ENCODE peak calls at places on chromosome 10, in ten cellular contexts. W is colonic mucosa, E is endothelial cell, C is mucosa of descending colon, I is pancreas, N is coronary artery, P is AG10803, Z is adrenal gland, A is AG04450, J is tibial nerve. O is an unnamed sample.
A peak's percentile ranks its signal among the peaks of the same experiment; 100 is the strongest.

GRCh38 chr10:29344073-29344820 is 55.4 kb downstream of the LYZL1 start:
- DNase-seq in W (no peak), E (no peak), C (no peak), I (no peak), N (no peak), P (peak; percentile 13), Z (no peak), A (no peak), J (peak; percentile 48), O (no peak)

GRCh38 chr10:102120987-102121738 is 995 bp upstream of the LDB1 start:
- DNase-seq in W (peak; percentile 70), E (peak; percentile 49), C (peak; percentile 68), I (no peak), N (no peak), P (peak; percentile 84), Z (peak; percentile 66), A (peak; percentile 84), J (peak; percentile 47), O (peak; percentile 82)

GRCh38 chr10:88064608-88065383 is 201.4 kb downstream of the PTEN start:
- DNase-seq in W (peak; percentile 54), E (no peak), C (no peak), I (no peak), N (no peak), P (peak; percentile 93), Z (peak; percentile 84), A (peak; percentile 53), J (peak; percentile 97), O (no peak)

GRCh38 chr10:29957887-29958330 is 101.5 kb downstream of the JCAD start:
- DNase-seq in W (no peak), E (no peak), C (no peak), I (peak; percentile 81), N (peak; percentile 96), P (peak; percentile 64), Z (peak; percentile 81), A (no peak), J (peak; percentile 15), O (peak; percentile 26)

GRCh38 chr10:1594372-1595241 is 142.7 kb downstream of the ADARB2 start:
- DNase-seq in W (no peak), E (no peak), C (peak; percentile 33), I (peak; percentile 26), N (no peak), P (no peak), Z (no peak), A (no peak), J (no peak), O (no peak)

GRCh38 chr10:96789571-96790108 is 42.5 kb upstream of the LCOR start:
- DNase-seq in W (no peak), E (no peak), C (no peak), I (no peak), N (no peak), P (no peak), Z (no peak), A (no peak), J (no peak), O (no peak)

GRCh38 chr10:120945801-120946302 is 94.7 kb downstream of the WDR11 start:
- DNase-seq in W (no peak), E (no peak), C (no peak), I (no peak), N (no peak), P (peak; percentile 20), Z (peak; percentile 46), A (no peak), J (no peak), O (peak; percentile 92)

GRCh38 chr10:123747426-123747825 is 81.3 kb downstream of the GPR26 start:
- DNase-seq in W (no peak), E (no peak), C (no peak), I (no peak), N (no peak), P (no peak), Z (no peak), A (no peak), J (no peak), O (no peak)

GRCh38 chr10:107083388-107084009 is 81.0 kb downstream of the SORCS1 start:
- DNase-seq in W (no peak), E (no peak), C (no peak), I (no peak), N (no peak), P (no peak), Z (no peak), A (no peak), J (no peak), O (no peak)

GRCh38 chr10:18610517-18610916 is 40.9 kb downstream of the NSUN6 start:
- DNase-seq in W (peak; percentile 47), E (no peak), C (no peak), I (no peak), N (no peak), P (peak; percentile 51), Z (peak; percentile 71), A (no peak), J (no peak), O (peak; percentile 60)

GRCh38 chr10:29328988-29329387 is 40.1 kb downstream of the LYZL1 start:
- DNase-seq in W (no peak), E (no peak), C (no peak), I (no peak), N (no peak), P (peak; percentile 90), Z (no peak), A (peak; percentile 23), J (peak; percentile 71), O (no peak)

GRCh38 chr10:72088879-72089585 is 681 bp upstream of the SPOCK2 start:
- DNase-seq in W (no peak), E (no peak), C (peak; percentile 45), I (no peak), N (no peak), P (peak; percentile 35), Z (no peak), A (no peak), J (peak; percentile 20), O (no peak)

GRCh38 chr10:43282881-43283280 is 16.0 kb upstream of the RASGEF1A start:
- DNase-seq in W (no peak), E (peak; percentile 54), C (no peak), I (no peak), N (no peak), P (no peak), Z (no peak), A (no peak), J (no peak), O (no peak)

GRCh38 chr10:14403359-14403758 is 72.6 kb upstream of the FRMD4A start:
- DNase-seq in W (no peak), E (no peak), C (no peak), I (no peak), N (no peak), P (no peak), Z (no peak), A (no peak), J (no peak), O (no peak)

GRCh38 chr10:71735709-71736569 is 16.4 kb upstream of the C10orf105 start:
- DNase-seq in W (no peak), E (no peak), C (peak; percentile 71), I (no peak), N (no peak), P (no peak), Z (no peak), A (no peak), J (no peak), O (no peak)

DNA sequence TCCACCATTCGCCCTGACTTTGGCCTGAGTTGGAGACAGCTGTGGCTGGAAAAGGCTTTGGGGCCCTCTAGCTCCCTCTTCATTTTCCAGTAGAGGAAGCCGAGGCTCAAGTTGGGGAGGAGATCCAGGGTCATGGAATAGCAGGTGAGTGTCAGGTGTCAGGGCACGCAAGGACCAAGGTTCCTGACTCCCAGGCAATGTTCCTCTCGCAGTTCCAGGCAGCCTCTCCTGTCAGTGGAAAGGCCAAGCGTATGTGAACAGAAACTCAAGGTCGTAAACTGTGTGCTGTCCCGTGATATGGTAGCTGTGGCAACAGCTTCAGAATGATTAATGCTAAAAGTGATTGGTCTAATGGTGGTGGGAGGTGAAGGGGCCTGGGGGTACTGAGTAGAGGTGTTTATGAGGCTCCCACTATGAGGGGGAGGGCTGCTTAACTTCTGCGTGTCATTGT is 13.2 kb downstream of the ADAMTS14 start:
- DNase-seq in W (no peak), E (no peak), C (no peak), I (no peak), N (no peak), P (no peak), Z (no peak), A (no peak), J (no peak), O (no peak)
- TF ChIP-seq CTCF in W (no peak), E (no peak), C (no peak), I (no peak), N (no peak), P (no peak), Z (no peak), A (no peak), J (no peak), O (no peak)

GRCh38 chr10:77350711-77351119 is 286.9 kb downstream of the KCNMA1 start:
- DNase-seq in W (peak; percentile 30), E (no peak), C (no peak), I (no peak), N (peak; percentile 79), P (peak; percentile 97), Z (peak; percentile 83), A (peak; percentile 97), J (peak; percentile 12), O (no peak)
- TF ChIP-seq CTCF in W (no peak), E (no peak), C (no peak), I (no peak), N (no peak), P (peak; percentile 41), Z (no peak), A (peak; percentile 38), J (no peak), O (no peak)

DNA sequence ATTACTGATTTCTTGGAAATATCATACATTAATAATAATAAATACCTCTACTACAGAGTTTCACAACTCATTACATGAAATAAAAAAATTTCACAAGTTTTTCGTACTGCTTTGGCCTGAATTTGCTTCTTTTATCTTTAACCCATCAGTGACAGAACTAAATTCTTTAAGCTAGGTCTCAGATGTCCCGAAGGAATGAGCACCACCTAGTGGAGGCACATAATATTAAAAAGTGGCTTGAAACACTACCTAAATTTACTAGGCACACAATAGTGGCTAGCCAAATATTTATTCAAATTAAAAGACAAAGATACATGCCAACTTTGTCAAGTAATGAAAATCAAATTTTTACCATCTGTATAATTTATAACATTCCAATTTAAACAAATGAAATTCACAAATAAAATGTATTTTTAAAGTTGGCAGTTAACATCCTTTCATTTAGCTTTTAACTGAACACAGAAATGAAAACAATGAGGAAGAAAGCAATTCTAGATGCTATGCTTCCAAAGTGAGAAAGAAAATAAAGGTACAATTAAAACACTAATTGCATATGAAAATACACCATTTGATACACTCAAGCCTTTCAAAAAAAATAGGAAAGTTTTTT is 123.3 kb downstream of the MPP7 start:
- DNase-seq in W (peak; percentile 38), E (peak; percentile 39), C (no peak), I (no peak), N (no peak), P (peak; percentile 73), Z (peak; percentile 25), A (peak; percentile 41), J (peak; percentile 67), O (peak; percentile 36)
- TF ChIP-seq CTCF in W (peak; percentile 74), E (peak; percentile 91), C (peak; percentile 34), I (peak; percentile 61), N (peak; percentile 56), P (peak; percentile 77), Z (peak; percentile 68), A (peak; percentile 76), J (peak; percentile 76), O (peak; percentile 72)

DNA sequence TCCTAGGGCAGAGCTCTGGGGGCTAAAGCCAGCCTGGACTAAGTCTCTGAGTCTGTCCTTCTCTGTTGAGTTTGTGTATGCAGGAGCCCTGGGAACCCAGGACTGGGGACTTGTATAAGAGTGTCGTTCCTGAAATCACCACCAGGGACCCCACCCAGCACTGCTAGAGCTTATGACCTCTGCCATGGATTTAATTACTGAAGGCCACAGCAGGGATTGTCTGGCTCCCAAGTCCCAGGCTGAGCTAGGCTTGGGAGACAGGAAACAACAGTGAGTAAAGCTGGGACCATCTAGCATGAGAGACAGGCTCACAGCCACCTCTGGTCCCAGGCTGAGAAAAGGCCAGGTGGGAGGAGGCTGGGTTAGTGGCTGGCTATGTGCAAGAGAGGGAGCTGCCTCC is 1.4 kb upstream of the TSPAN15 start:
- DNase-seq in W (peak; percentile 86), E (peak; percentile 66), C (peak; percentile 71), I (no peak), N (no peak), P (peak; percentile 66), Z (peak; percentile 63), A (no peak), J (peak; percentile 63), O (no peak)
- TF ChIP-seq CTCF in W (peak; percentile 44), E (peak; percentile 81), C (peak; percentile 33), I (peak; percentile 58), N (no peak), P (peak; percentile 55), Z (peak; percentile 55), A (peak; percentile 45), J (peak; percentile 66), O (peak; percentile 62)